ENCODE peak calls at places on chromosomes 13 and 19, in four cellular contexts. S is stimulated activated CD8-positive, alpha-beta memory T cell treated with anti-CD3 and anti-CD28 coated beads, Interleukin-7, amount 100 ng/mL, for 1 hour; K is mesothelial cell of epicardium; Y is GM04503. G is an unnamed sample.
A peak's percentile ranks its signal among the peaks of the same experiment; 100 is the strongest.

GRCh38 chr13:114134111-114134943 is 1.9 kb upstream of the RASA3 start:
- DNase-seq in S (no peak), K (no peak), Y (no peak), G (no peak)

GRCh38 chr19:47100290-47100689 is 13.3 kb downstream of the ZC3H4 start:
- DNase-seq in Y (no peak), K (no peak), S (no peak), G (no peak)

GRCh38 chr13:47546963-47547345 is 454.1 kb downstream of the SUCLA2 start:
- DNase-seq in K (no peak), S (no peak), Y (no peak), G (no peak)

GRCh38 chr19:35332817-35333216 is 3.8 kb downstream of the CD22 start:
- DNase-seq in K (no peak), Y (no peak), S (no peak), G (no peak)

GRCh38 chr19:11180346-11180745 is 17.0 kb downstream of the KANK2 start:
- DNase-seq in K (no peak), Y (no peak), S (no peak), G (no peak)

GRCh38 chr13:34816543-34816942 is 125.5 kb upstream of the NBEA start:
- DNase-seq in K (no peak), S (no peak), Y (peak; percentile 26), G (no peak)

GRCh38 chr13:40340368-40341085 is 325.9 kb downstream of the FOXO1 start:
- DNase-seq in K (no peak), S (no peak), Y (no peak), G (no peak)

GRCh38 chr19:6218497-6219146 is 61.2 kb downstream of the MLLT1 start:
- DNase-seq in S (peak; percentile 73), K (peak; percentile 89), Y (no peak), G (peak; percentile 84)

GRCh38 chr13:24995225-24995804 is 100.6 kb upstream of the PABPC3 start:
- DNase-seq in S (peak; percentile 13), K (no peak), Y (peak; percentile 27), G (no peak)

GRCh38 chr13:59641261-59641660 is 522.5 kb downstream of the DIAPH3 start:
- DNase-seq in K (no peak), S (no peak), Y (no peak), G (no peak)

GRCh38 chr13:99916366-99917103 is 55.0 kb downstream of the ZIC5 start:
- DNase-seq in Y (peak; percentile 24), K (no peak), S (no peak), G (no peak)

G was measured in central memory CD8-positive, alpha-beta T cell.